ENCODE peak calls at places on chromosome 1, in five cellular contexts. X is GM12878, N is mammary epithelial cell, S is left ventricle myocardium inferior, W is stomach. O is an unnamed sample. For H3K9me3, the result is how much of the 10 kb centered on the place peaks cover.

GRCh38 chr1:32195972-32196823 is 4.2 kb upstream of the CCDC28B start:
- DNase-seq in X (no peak), N (no peak), S (no peak), W (no peak), O (no peak)

GRCh38 chr1:208181259-208181816 is 62.8 kb downstream of the PLXNA2 start:
- DNase-seq in X (no peak), N (no peak), S (no peak), W (no peak), O (no peak)

GRCh38 chr1:15621975-15622374 is 4.7 kb downstream of the DDI2 start:
- DNase-seq in X (no peak), N (no peak), S (no peak), W (no peak), O (no peak)

GRCh38 chr1:36172983-36173382 is 17.0 kb downstream of the MAP7D1 start:
- DNase-seq in X (no peak), N (peak), S (no peak), W (no peak), O (no peak)

GRCh38 chr1:53110370-53111072 is 31.9 kb downstream of the SLC1A7 start:
- DNase-seq in X (no peak), N (no peak), S (no peak), W (peak), O (no peak)

GRCh38 chr1:154957258-154957657 is 1.4 kb upstream of the PBXIP1 start:
- DNase-seq in X (no peak), N (no peak), S (no peak), W (no peak), O (no peak)

GRCh38 chr1:147635342-147635741 is 35.0 kb downstream of the ACP6 start:
- DNase-seq in X (no peak), N (no peak), S (no peak), W (no peak), O (no peak)

GRCh38 chr1:46204406-46204742 is 1.2 kb downstream of the LURAP1 start:
- DNase-seq in X (no peak), N (no peak), S (no peak), W (no peak), O (peak)

GRCh38 chr1:46595127-46595526 is 8.9 kb downstream of the MKNK1 start:
- DNase-seq in X (no peak), N (no peak), S (peak), W (no peak), O (no peak)

GRCh38 chr1:62493656-62494055 is 56.8 kb downstream of the USP1 start:
- DNase-seq in X (no peak), N (peak), S (no peak), W (no peak), O (no peak)

GRCh38 chr1:67888707-67889106 is 55.4 kb upstream of the GNG12 start:
- DNase-seq in X (no peak), N (peak), S (no peak), W (no peak), O (no peak)

GRCh38 chr1:3023994-3024393 is 2.7 kb downstream of the ACTRT2 start:
- DNase-seq in X (no peak), N (no peak), S (no peak), W (no peak), O (no peak)
- H3K9me3 ChIP-seq in X (under half), N (under half), S (under half), W (under half), O (under half)

GRCh38 chr1:222704260-222704659 is 8.0 kb downstream of the AIDA start:
- DNase-seq in X (no peak), N (no peak), S (no peak), W (no peak), O (no peak)
- H3K9me3 ChIP-seq in X (under half), N (under half), S (under half), W (under half), O (under half)

GRCh38 chr1:49339043-49339442 is 562.4 kb upstream of the BEND5 start:
- DNase-seq in X (no peak), N (no peak), S (no peak), W (no peak), O (no peak)

GRCh38 chr1:49331066-49331852 is 554.6 kb upstream of the BEND5 start:
- DNase-seq in X (no peak), N (no peak), S (no peak), W (no peak), O (no peak)

DNA sequence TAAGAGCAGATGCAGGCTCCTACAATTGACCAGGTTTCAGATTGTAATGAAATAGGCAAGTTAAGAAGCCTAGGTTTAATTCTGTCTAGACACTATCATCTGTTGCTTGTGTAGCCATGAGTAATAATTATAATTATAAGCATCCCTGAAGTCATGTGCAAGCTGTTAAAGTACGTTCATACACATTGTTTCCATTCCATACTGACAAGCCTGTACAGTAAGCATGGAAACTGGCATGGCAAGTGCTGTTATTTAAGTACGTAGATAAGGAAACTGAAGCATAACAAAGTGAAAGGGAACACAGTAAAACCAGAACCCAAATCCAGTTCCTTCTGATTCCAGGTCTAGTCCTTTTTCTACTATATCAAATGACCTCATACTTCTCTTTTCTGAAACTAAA is 557.3 kb upstream of the BEND5 start:
- DNase-seq in X (no peak), N (peak), S (no peak), W (no peak), O (no peak)
- H3K9me3 ChIP-seq in X (under half), N (under half), S (under half), W (under half), O (under half)

DNA sequence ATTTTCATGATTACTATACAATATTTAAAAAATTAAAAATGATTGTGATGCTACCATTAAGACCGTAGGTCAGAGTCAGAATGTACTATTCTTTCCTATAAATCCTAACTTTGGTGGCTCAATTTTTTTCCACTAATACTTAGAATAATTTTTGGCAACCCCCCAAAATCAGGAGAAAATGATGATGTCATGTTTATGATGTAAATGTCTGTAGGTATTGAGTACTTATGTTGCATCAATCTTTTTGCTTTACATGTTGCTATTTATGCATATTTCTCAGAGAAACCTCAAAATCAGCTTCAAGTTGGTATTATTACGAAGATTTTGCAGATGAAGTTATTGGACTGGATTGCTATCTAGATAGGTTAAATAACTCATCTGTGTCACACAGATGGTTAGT is 371.2 kb downstream of the ADGRL2 start:
- DNase-seq in X (no peak), N (no peak), S (no peak), W (no peak), O (no peak)
- H3K9me3 ChIP-seq in X (under half), N (under half), S (under half), W (under half), O (under half)

GRCh38 chr1:152115344-152115743 is at the start of gene TCHH:
- DNase-seq in X (no peak), N (no peak), S (no peak), W (no peak), O (no peak)

GRCh38 chr1:152112101-152112884 is 3.0 kb downstream of the TCHH start:
- DNase-seq in X (no peak), N (peak), S (no peak), W (no peak), O (no peak)

GRCh38 chr1:152110860-152111514 is 4.3 kb downstream of the TCHH start:
- DNase-seq in X (no peak), N (peak), S (peak), W (no peak), O (no peak)

GRCh38 chr1:152111515-152111968 is 3.7 kb downstream of the TCHH start:
- DNase-seq in X (no peak), N (peak), S (no peak), W (no peak), O (no peak)

DNA sequence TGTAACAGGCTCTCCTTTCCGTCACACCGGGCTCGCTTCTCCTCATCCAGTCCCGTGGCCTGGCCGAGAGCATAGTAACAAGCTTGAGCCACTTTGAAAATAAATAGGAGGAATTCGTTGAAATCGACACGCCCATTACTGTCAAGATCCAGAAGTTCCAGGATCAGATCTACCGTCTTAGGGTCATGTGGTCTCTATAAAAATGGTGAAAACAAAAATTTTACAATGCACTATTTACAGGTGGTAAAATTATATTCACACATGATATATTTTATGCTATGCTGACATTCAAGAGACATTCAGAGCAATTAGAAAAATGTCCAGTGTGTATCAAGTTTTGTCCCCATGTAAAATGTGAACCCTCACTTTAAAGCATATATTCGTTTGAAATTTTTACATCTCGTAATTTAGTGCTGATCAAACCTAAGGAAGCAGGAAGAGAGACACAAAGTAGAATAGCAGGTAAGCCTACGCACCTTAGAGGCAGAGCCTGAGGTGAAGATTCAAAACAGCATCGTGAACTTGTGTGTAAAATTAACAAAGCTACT is 2.3 kb downstream of the TCHH start:
- DNase-seq in X (no peak), N (no peak), S (no peak), W (no peak), O (no peak)
- H3K9me3 ChIP-seq in X (under half), N (under half), S (under half), W (under half), O (under half)